ENCODE peak calls at places on chromosomes 7 and 10, in seven cellular contexts. One of them, this sample, is unnamed. For H3K27me3, the result is how much of the 10 kb centered on the place peaks cover.

GRCh38 chr7:107661081-107661864 is 645 bp downstream of the SLC26A4 start:
- DNase-seq in hepatocyte: peak
- DNase-seq in prostate gland: peak
- DNase-seq in aorta: peak
- DNase-seq in fibroblast of lung: peak
- DNase-seq in astrocyte: peak
- DNase-seq in uterus: peak
- DNase-seq in this sample: peak

GRCh38 chr10:75782463-75783248 is 351.2 kb downstream of the LRMDA start:
- DNase-seq in hepatocyte: no peak
- DNase-seq in prostate gland: no peak
- DNase-seq in aorta: peak
- DNase-seq in fibroblast of lung: peak
- DNase-seq in astrocyte: no peak
- DNase-seq in uterus: no peak
- DNase-seq in this sample: no peak

GRCh38 chr10:613217-613616 is 76.3 kb downstream of the DIP2C start:
- DNase-seq in hepatocyte: peak
- DNase-seq in prostate gland: peak
- DNase-seq in aorta: peak
- DNase-seq in fibroblast of lung: no peak
- DNase-seq in astrocyte: no peak
- DNase-seq in uterus: no peak
- DNase-seq in this sample: no peak

GRCh38 chr10:12921163-12921562 is 80.3 kb downstream of the CCDC3 start:
- DNase-seq in hepatocyte: no peak
- DNase-seq in prostate gland: no peak
- DNase-seq in aorta: no peak
- DNase-seq in fibroblast of lung: no peak
- DNase-seq in astrocyte: no peak
- DNase-seq in uterus: no peak
- DNase-seq in this sample: no peak

GRCh38 chr10:93352638-93353383 is 129.3 kb downstream of the MYOF start:
- DNase-seq in hepatocyte: peak
- DNase-seq in prostate gland: no peak
- DNase-seq in aorta: no peak
- DNase-seq in fibroblast of lung: peak
- DNase-seq in astrocyte: peak
- DNase-seq in uterus: no peak
- DNase-seq in this sample: peak

GRCh38 chr7:151110941-151111645 is 24.8 kb downstream of the AGAP3 start:
- DNase-seq in hepatocyte: peak
- DNase-seq in prostate gland: peak
- DNase-seq in aorta: peak
- DNase-seq in fibroblast of lung: peak
- DNase-seq in astrocyte: no peak
- DNase-seq in uterus: peak
- DNase-seq in this sample: peak

GRCh38 chr7:118801366-118801765 is 576.9 kb downstream of the ANKRD7 start:
- DNase-seq in hepatocyte: no peak
- DNase-seq in prostate gland: no peak
- DNase-seq in aorta: no peak
- DNase-seq in fibroblast of lung: no peak
- DNase-seq in astrocyte: no peak
- DNase-seq in uterus: no peak
- DNase-seq in this sample: no peak

GRCh38 chr10:46223064-46223480 is 63.7 kb upstream of the ANTXRL start:
- DNase-seq in hepatocyte: no peak
- DNase-seq in prostate gland: no peak
- DNase-seq in aorta: no peak
- DNase-seq in fibroblast of lung: no peak
- DNase-seq in astrocyte: no peak
- DNase-seq in uterus: no peak
- DNase-seq in this sample: no peak

GRCh38 chr10:20466731-20467130 is 430.4 kb downstream of the NEBL start:
- DNase-seq in hepatocyte: no peak
- DNase-seq in prostate gland: no peak
- DNase-seq in aorta: peak
- DNase-seq in fibroblast of lung: peak
- DNase-seq in astrocyte: peak
- DNase-seq in uterus: no peak
- DNase-seq in this sample: no peak

GRCh38 chr7:36216063-36216684 is 63.1 kb downstream of the EEPD1 start:
- DNase-seq in hepatocyte: peak
- DNase-seq in prostate gland: no peak
- DNase-seq in aorta: no peak
- DNase-seq in fibroblast of lung: peak
- DNase-seq in astrocyte: no peak
- DNase-seq in uterus: no peak
- DNase-seq in this sample: no peak

GRCh38 chr7:12607134-12607533 is 36.6 kb downstream of the SCIN start:
- DNase-seq in hepatocyte: no peak
- DNase-seq in prostate gland: no peak
- DNase-seq in aorta: no peak
- DNase-seq in fibroblast of lung: no peak
- DNase-seq in astrocyte: no peak
- DNase-seq in uterus: no peak
- DNase-seq in this sample: no peak

GRCh38 chr10:73814896-73815718 is 3.7 kb upstream of the NDST2 start:
- DNase-seq in hepatocyte: no peak
- DNase-seq in prostate gland: no peak
- DNase-seq in aorta: no peak
- DNase-seq in fibroblast of lung: no peak
- DNase-seq in astrocyte: no peak
- DNase-seq in uterus: no peak
- DNase-seq in this sample: no peak

GRCh38 chr10:47165168-47165710 is 134.8 kb upstream of the GDF10 start:
- DNase-seq in hepatocyte: no peak
- DNase-seq in prostate gland: no peak
- DNase-seq in aorta: no peak
- DNase-seq in fibroblast of lung: no peak
- DNase-seq in astrocyte: no peak
- DNase-seq in uterus: no peak
- DNase-seq in this sample: no peak

GRCh38 chr7:124686543-124687161 is 78.9 kb downstream of the GPR37 start:
- DNase-seq in hepatocyte: no peak
- DNase-seq in prostate gland: no peak
- DNase-seq in aorta: no peak
- DNase-seq in fibroblast of lung: no peak
- DNase-seq in astrocyte: no peak
- DNase-seq in uterus: no peak
- DNase-seq in this sample: no peak

GRCh38 chr10:130801784-130802183 is 509.7 kb downstream of the TCERG1L start:
- DNase-seq in hepatocyte: no peak
- DNase-seq in prostate gland: no peak
- DNase-seq in aorta: no peak
- DNase-seq in fibroblast of lung: no peak
- DNase-seq in astrocyte: no peak
- DNase-seq in uterus: no peak
- DNase-seq in this sample: no peak

GRCh38 chr7:158996214-158997109 is 140.1 kb downstream of the DYNC2I1 start:
- DNase-seq in hepatocyte: no peak
- DNase-seq in prostate gland: no peak
- DNase-seq in aorta: no peak
- DNase-seq in fibroblast of lung: no peak
- DNase-seq in astrocyte: no peak
- DNase-seq in uterus: no peak
- DNase-seq in this sample: no peak

GRCh38 chr7:46129831-46130230 is 208.8 kb upstream of the IGFBP3 start:
- DNase-seq in hepatocyte: no peak
- DNase-seq in prostate gland: no peak
- DNase-seq in aorta: no peak
- DNase-seq in fibroblast of lung: no peak
- DNase-seq in astrocyte: no peak
- DNase-seq in uterus: no peak
- DNase-seq in this sample: no peak

GRCh38 chr7:25349283-25349682 is 121.0 kb upstream of the NPVF start:
- DNase-seq in hepatocyte: no peak
- DNase-seq in prostate gland: no peak
- DNase-seq in aorta: no peak
- DNase-seq in fibroblast of lung: no peak
- DNase-seq in astrocyte: no peak
- DNase-seq in uterus: no peak
- DNase-seq in this sample: no peak

GRCh38 chr10:3287566-3288445 is 115.2 kb upstream of the PITRM1 start:
- DNase-seq in hepatocyte: no peak
- DNase-seq in prostate gland: no peak
- DNase-seq in aorta: no peak
- DNase-seq in fibroblast of lung: no peak
- DNase-seq in astrocyte: no peak
- DNase-seq in uterus: peak
- DNase-seq in this sample: no peak

GRCh38 chr10:124602121-124602561 is 140.5 kb downstream of the LHPP start:
- DNase-seq in hepatocyte: no peak
- DNase-seq in prostate gland: no peak
- DNase-seq in aorta: no peak
- DNase-seq in fibroblast of lung: no peak
- DNase-seq in astrocyte: no peak
- DNase-seq in uterus: no peak
- DNase-seq in this sample: no peak

GRCh38 chr10:43294892-43295291 is 28.0 kb upstream of the RASGEF1A start:
- DNase-seq in hepatocyte: no peak
- DNase-seq in prostate gland: no peak
- DNase-seq in aorta: no peak
- DNase-seq in fibroblast of lung: no peak
- DNase-seq in astrocyte: no peak
- DNase-seq in uterus: no peak
- DNase-seq in this sample: no peak

GRCh38 chr10:43296320-43296719 is 29.5 kb upstream of the RASGEF1A start:
- DNase-seq in hepatocyte: no peak
- DNase-seq in prostate gland: no peak
- DNase-seq in aorta: no peak
- DNase-seq in fibroblast of lung: no peak
- DNase-seq in astrocyte: no peak
- DNase-seq in uterus: no peak
- DNase-seq in this sample: no peak

GRCh38 chr10:43299579-43299978 is 32.7 kb upstream of the RASGEF1A start:
- DNase-seq in hepatocyte: no peak
- DNase-seq in prostate gland: no peak
- DNase-seq in aorta: no peak
- DNase-seq in fibroblast of lung: no peak
- DNase-seq in astrocyte: no peak
- DNase-seq in uterus: no peak
- DNase-seq in this sample: no peak

GRCh38 chr10:43295436-43295835 is 28.6 kb upstream of the RASGEF1A start:
- DNase-seq in hepatocyte: no peak
- DNase-seq in prostate gland: no peak
- DNase-seq in aorta: no peak
- DNase-seq in fibroblast of lung: no peak
- DNase-seq in astrocyte: no peak
- DNase-seq in uterus: no peak
- DNase-seq in this sample: no peak

GRCh38 chr10:43297534-43297933 is 30.7 kb upstream of the RASGEF1A start:
- DNase-seq in hepatocyte: no peak
- DNase-seq in prostate gland: no peak
- DNase-seq in aorta: no peak
- DNase-seq in fibroblast of lung: no peak
- DNase-seq in astrocyte: no peak
- DNase-seq in uterus: no peak
- DNase-seq in this sample: no peak
- H3K27me3 ChIP-seq in hepatocyte: under half
- H3K27me3 ChIP-seq in prostate gland: under half
- H3K27me3 ChIP-seq in aorta: under half
- H3K27me3 ChIP-seq in fibroblast of lung: under half
- H3K27me3 ChIP-seq in astrocyte: under half
- H3K27me3 ChIP-seq in uterus: under half
- H3K27me3 ChIP-seq in this sample: under half

GRCh38 chr7:16742547-16742946 is 11.0 kb upstream of the TSPAN13 start:
- DNase-seq in hepatocyte: no peak
- DNase-seq in prostate gland: no peak
- DNase-seq in aorta: no peak
- DNase-seq in fibroblast of lung: no peak
- DNase-seq in astrocyte: no peak
- DNase-seq in uterus: no peak
- DNase-seq in this sample: no peak

GRCh38 chr7:16743207-16743606 is 10.3 kb upstream of the TSPAN13 start:
- DNase-seq in hepatocyte: no peak
- DNase-seq in prostate gland: no peak
- DNase-seq in aorta: no peak
- DNase-seq in fibroblast of lung: peak
- DNase-seq in astrocyte: peak
- DNase-seq in uterus: no peak
- DNase-seq in this sample: no peak

GRCh38 chr7:16745645-16746044 is 7.9 kb upstream of the TSPAN13 start:
- DNase-seq in hepatocyte: no peak
- DNase-seq in prostate gland: no peak
- DNase-seq in aorta: no peak
- DNase-seq in fibroblast of lung: no peak
- DNase-seq in astrocyte: no peak
- DNase-seq in uterus: no peak
- DNase-seq in this sample: no peak

GRCh38 chr7:16747095-16747494 is 6.5 kb upstream of the TSPAN13 start:
- DNase-seq in hepatocyte: no peak
- DNase-seq in prostate gland: no peak
- DNase-seq in aorta: no peak
- DNase-seq in fibroblast of lung: peak
- DNase-seq in astrocyte: no peak
- DNase-seq in uterus: no peak
- DNase-seq in this sample: no peak

GRCh38 chr7:16744518-16745250 is 8.9 kb upstream of the TSPAN13 start:
- DNase-seq in hepatocyte: no peak
- DNase-seq in prostate gland: no peak
- DNase-seq in aorta: no peak
- DNase-seq in fibroblast of lung: no peak
- DNase-seq in astrocyte: no peak
- DNase-seq in uterus: no peak
- DNase-seq in this sample: no peak
- H3K27ac ChIP-seq in hepatocyte: no peak
- H3K27ac ChIP-seq in prostate gland: no peak
- H3K27ac ChIP-seq in aorta: no peak
- H3K27ac ChIP-seq in fibroblast of lung: no peak
- H3K27ac ChIP-seq in astrocyte: no peak
- H3K27ac ChIP-seq in uterus: no peak
- H3K27ac ChIP-seq in this sample: no peak

GRCh38 chr10:80411681-80412230 is 3.4 kb downstream of the PRXL2A start:
- DNase-seq in hepatocyte: no peak
- DNase-seq in prostate gland: no peak
- DNase-seq in aorta: no peak
- DNase-seq in fibroblast of lung: no peak
- DNase-seq in astrocyte: no peak
- DNase-seq in uterus: no peak
- DNase-seq in this sample: no peak
- H3K4me3 ChIP-seq in hepatocyte: no peak
- H3K4me3 ChIP-seq in prostate gland: no peak
- H3K4me3 ChIP-seq in aorta: no peak
- H3K4me3 ChIP-seq in fibroblast of lung: no peak
- H3K4me3 ChIP-seq in astrocyte: no peak
- H3K4me3 ChIP-seq in uterus: no peak
- H3K4me3 ChIP-seq in this sample: no peak

GRCh38 chr10:101231912-101232689 is 2.8 kb upstream of the LBX1 start:
- DNase-seq in hepatocyte: no peak
- DNase-seq in prostate gland: no peak
- DNase-seq in aorta: no peak
- DNase-seq in fibroblast of lung: no peak
- DNase-seq in astrocyte: no peak
- DNase-seq in uterus: no peak
- DNase-seq in this sample: no peak
- H3K27me3 ChIP-seq in hepatocyte: half or more
- H3K27me3 ChIP-seq in prostate gland: half or more
- H3K27me3 ChIP-seq in aorta: under half
- H3K27me3 ChIP-seq in fibroblast of lung: half or more
- H3K27me3 ChIP-seq in astrocyte: half or more
- H3K27me3 ChIP-seq in uterus: under half
- H3K27me3 ChIP-seq in this sample: under half

GRCh38 chr10:83806716-83807115 is 332.6 kb upstream of the GHITM start:
- DNase-seq in hepatocyte: peak
- DNase-seq in prostate gland: no peak
- DNase-seq in aorta: no peak
- DNase-seq in fibroblast of lung: no peak
- DNase-seq in astrocyte: no peak
- DNase-seq in uterus: no peak
- DNase-seq in this sample: no peak
- H3K27ac ChIP-seq in hepatocyte: no peak
- H3K27ac ChIP-seq in prostate gland: no peak
- H3K27ac ChIP-seq in aorta: no peak
- H3K27ac ChIP-seq in fibroblast of lung: no peak
- H3K27ac ChIP-seq in astrocyte: no peak
- H3K27ac ChIP-seq in uterus: no peak
- H3K27ac ChIP-seq in this sample: no peak